ENCODE peak calls at places on chromosome 3, in five cellular contexts. One of them, this sample, is unnamed.

GRCh38 chr3:194782767-194783404 is 97.2 kb downstream of the FAM43A start:
- DNase-seq in Kasumi-1: no peak
- DNase-seq in cardiac fibroblast: peak
- DNase-seq in WERI-Rb-1: no peak
- DNase-seq in CD4-positive, alpha-beta T cell: no peak
- DNase-seq in this sample: peak

GRCh38 chr3:124083990-124084389 is 92.1 kb upstream of the ROPN1 start:
- DNase-seq in cardiac fibroblast: no peak
- DNase-seq in CD4-positive, alpha-beta T cell: no peak
- DNase-seq in WERI-Rb-1: no peak
- DNase-seq in Kasumi-1: no peak
- DNase-seq in this sample: no peak

GRCh38 chr3:177463863-177464262 is 266.6 kb upstream of the TBL1XR1 start:
- DNase-seq in CD4-positive, alpha-beta T cell: no peak
- DNase-seq in WERI-Rb-1: no peak
- DNase-seq in Kasumi-1: no peak
- DNase-seq in cardiac fibroblast: peak
- DNase-seq in this sample: peak

GRCh38 chr3:149511040-149511626 is 36.6 kb downstream of the TM4SF4 start:
- DNase-seq in cardiac fibroblast: no peak
- DNase-seq in CD4-positive, alpha-beta T cell: no peak
- DNase-seq in WERI-Rb-1: no peak
- DNase-seq in Kasumi-1: no peak
- DNase-seq in this sample: no peak

GRCh38 chr3:120908030-120908802 is at the start of gene STXBP5L:
- DNase-seq in cardiac fibroblast: peak
- DNase-seq in CD4-positive, alpha-beta T cell: no peak
- DNase-seq in Kasumi-1: peak
- DNase-seq in WERI-Rb-1: peak
- DNase-seq in this sample: peak

GRCh38 chr3:59118928-59119327 is 69.1 kb upstream of the CFAP20DC start:
- DNase-seq in Kasumi-1: no peak
- DNase-seq in WERI-Rb-1: no peak
- DNase-seq in CD4-positive, alpha-beta T cell: no peak
- DNase-seq in cardiac fibroblast: no peak
- DNase-seq in this sample: no peak

GRCh38 chr3:61443886-61444285 is 117.5 kb upstream of the PTPRG start:
- DNase-seq in Kasumi-1: no peak
- DNase-seq in WERI-Rb-1: no peak
- DNase-seq in cardiac fibroblast: no peak
- DNase-seq in CD4-positive, alpha-beta T cell: no peak
- DNase-seq in this sample: no peak

GRCh38 chr3:20038679-20039078 is 1.6 kb upstream of the KAT2B start:
- DNase-seq in CD4-positive, alpha-beta T cell: no peak
- DNase-seq in WERI-Rb-1: no peak
- DNase-seq in cardiac fibroblast: no peak
- DNase-seq in Kasumi-1: no peak
- DNase-seq in this sample: no peak

GRCh38 chr3:122268257-122269024 is 56.6 kb upstream of the CSTA start:
- DNase-seq in WERI-Rb-1: no peak
- DNase-seq in CD4-positive, alpha-beta T cell: no peak
- DNase-seq in Kasumi-1: no peak
- DNase-seq in cardiac fibroblast: no peak
- DNase-seq in this sample: no peak

This sample was measured in AG20443.